ENCODE peak calls at places on chromosome 18, in four cellular contexts. K is stimulated activated CD8-positive, alpha-beta memory T cell treated with anti-CD3 and anti-CD28 coated beads, Interleukin-4, amount 100 ng/mL, for 24 hours; H is NCI-H1048; G is GM10248. P is an unnamed sample.

GRCh38 chr18:40878371-40878770 is 1076.7 kb upstream of the PIK3C3 start:
- DNase-seq in K (no peak), H (no peak), G (no peak), P (no peak)

GRCh38 chr18:3720818-3721545 is 271.0 kb downstream of the TGIF1 start:
- DNase-seq in K (no peak), H (no peak), G (no peak), P (no peak)

GRCh38 chr18:55968550-55968949 is 380.6 kb upstream of the TCF4 start:
- DNase-seq in K (no peak), H (no peak), G (no peak), P (no peak)

GRCh38 chr18:44286049-44286448 is 394.6 kb upstream of the SETBP1 start:
- DNase-seq in K (no peak), H (no peak), G (no peak), P (no peak)

GRCh38 chr18:48794251-48794970 is 156.4 kb downstream of the SMAD7 start:
- DNase-seq in K (no peak), H (no peak), G (no peak), P (no peak)

GRCh38 chr18:993560-993959 is 88.9 kb downstream of the ADCYAP1 start:
- DNase-seq in K (no peak), H (no peak), G (no peak), P (no peak)

GRCh38 chr18:50518787-50519520 is 40.9 kb upstream of the MAPK4 start:
- DNase-seq in K (no peak), H (peak; percentile 76), G (no peak), P (no peak)

GRCh38 chr18:44788334-44788733 is 107.6 kb downstream of the SETBP1 start:
- DNase-seq in K (no peak), H (no peak), G (no peak), P (no peak)

GRCh38 chr18:3966246-3966984 is 488.7 kb downstream of the DLGAP1 start:
- DNase-seq in K (no peak), H (no peak), G (no peak), P (no peak)

GRCh38 chr18:77056399-77057015 is 76.1 kb downstream of the MBP start:
- DNase-seq in K (no peak), H (no peak), G (no peak), P (no peak)

GRCh38 chr18:34514238-34514637 is 195.9 kb upstream of the DTNA start:
- DNase-seq in K (no peak), H (no peak), G (no peak), P (no peak)

GRCh38 chr18:49096021-49096420 is 145.3 kb upstream of the SMAD7 start:
- DNase-seq in K (no peak), H (no peak), G (no peak), P (no peak)

GRCh38 chr18:79524181-79525078 is 128.7 kb downstream of the NFATC1 start:
- DNase-seq in K (peak; percentile 58), H (no peak), G (peak; percentile 67), P (peak; percentile 77)

GRCh38 chr18:72867721-72868665 is at the start of gene NETO1:
- DNase-seq in K (no peak), H (no peak), G (peak; percentile 22), P (peak; percentile 49)

GRCh38 chr18:42182728-42183700 is 228.0 kb downstream of the PIK3C3 start:
- DNase-seq in K (no peak), H (no peak), G (no peak), P (no peak)

GRCh38 chr18:7459851-7460774 is 107.0 kb upstream of the PTPRM start:
- DNase-seq in K (no peak), H (no peak), G (no peak), P (no peak)

GRCh38 chr18:3758531-3758930 is 308.6 kb downstream of the TGIF1 start:
- DNase-seq in K (no peak), H (no peak), G (no peak), P (no peak)

GRCh38 chr18:55405655-55406373 is 182.2 kb downstream of the TCF4 start:
- DNase-seq in K (no peak), H (peak; percentile 85), G (no peak), P (no peak)

GRCh38 chr18:58313491-58314032 is 269.5 kb downstream of the NEDD4L start:
- DNase-seq in K (no peak), H (no peak), G (no peak), P (no peak)

GRCh38 chr18:49584431-49584830 is 22.6 kb downstream of the LIPG start:
- DNase-seq in K (no peak), H (no peak), G (no peak), P (no peak)

GRCh38 chr18:58186258-58186948 is 142.4 kb downstream of the NEDD4L start:
- DNase-seq in K (no peak), H (no peak), G (no peak), P (no peak)

GRCh38 chr18:5197461-5197860 is 404 bp upstream of the AKAIN1 start:
- DNase-seq in K (no peak), H (no peak), G (no peak), P (no peak)

GRCh38 chr18:42174909-42175308 is 219.9 kb downstream of the PIK3C3 start:
- DNase-seq in K (no peak), H (no peak), G (no peak), P (no peak)

GRCh38 chr18:74507120-74507881 is 11.1 kb downstream of the CNDP2 start:
- DNase-seq in K (no peak), H (no peak), G (no peak), P (no peak)

GRCh38 chr18:58400337-58400885 is 228.5 kb downstream of the ALPK2 start:
- DNase-seq in K (no peak), H (no peak), G (no peak), P (no peak)

GRCh38 chr18:4016391-4017049 is 438.6 kb downstream of the DLGAP1 start:
- DNase-seq in K (no peak), H (no peak), G (no peak), P (no peak)

GRCh38 chr18:41457730-41458129 is 497.3 kb upstream of the PIK3C3 start:
- DNase-seq in K (no peak), H (no peak), G (no peak), P (no peak)

GRCh38 chr18:68262697-68263293 is 452.1 kb downstream of the TMX3 start:
- DNase-seq in K (no peak), H (no peak), G (no peak), P (no peak)

GRCh38 chr18:3261393-3262233 is at the start of gene MYL12B:
- DNase-seq in K (peak; percentile 64), H (peak; percentile 49), G (peak; percentile 83), P (peak; percentile 86)

P was measured in GM13976.